ENCODE peak calls at places on chromosomes 13 and 19, in four cellular contexts. One of them, this sample, is unnamed.

GRCh38 chr13:110421696-110422395 is 114.8 kb downstream of the COL4A2 start:
- DNase-seq in NCI-H748 treated with DMSO at 0.1 percent for 48 hours: no peak
- DNase-seq in activated CD4-positive, alpha-beta T cell treated with anti-CD3 and anti-CD28 coated beads for 1 hour: no peak
- DNase-seq in stimulated activated naive B cell treated with anti-CD40 and anti-IgM and Interleukin-4, amounts not matched to agents 10 μg/mL and 1 μg/mL and 100 μg/mL, for 72 hours: no peak
- DNase-seq in this sample: no peak

GRCh38 chr19:47506459-47506858 is 8.4 kb downstream of the NAPA start:
- DNase-seq in activated CD4-positive, alpha-beta T cell treated with anti-CD3 and anti-CD28 coated beads for 1 hour: no peak
- DNase-seq in NCI-H748 treated with DMSO at 0.1 percent for 48 hours: no peak
- DNase-seq in stimulated activated naive B cell treated with anti-CD40 and anti-IgM and Interleukin-4, amounts not matched to agents 10 μg/mL and 1 μg/mL and 100 μg/mL, for 72 hours: no peak
- DNase-seq in this sample: no peak

GRCh38 chr19:46383171-46383815 is 30.1 kb downstream of the CCDC8 start:
- DNase-seq in stimulated activated naive B cell treated with anti-CD40 and anti-IgM and Interleukin-4, amounts not matched to agents 10 μg/mL and 1 μg/mL and 100 μg/mL, for 72 hours: no peak
- DNase-seq in activated CD4-positive, alpha-beta T cell treated with anti-CD3 and anti-CD28 coated beads for 1 hour: no peak
- DNase-seq in NCI-H748 treated with DMSO at 0.1 percent for 48 hours: no peak
- DNase-seq in this sample: no peak

GRCh38 chr19:17950310-17951150 is 16.4 kb upstream of the KCNN1 start:
- DNase-seq in NCI-H748 treated with DMSO at 0.1 percent for 48 hours: no peak
- DNase-seq in activated CD4-positive, alpha-beta T cell treated with anti-CD3 and anti-CD28 coated beads for 1 hour: no peak
- DNase-seq in stimulated activated naive B cell treated with anti-CD40 and anti-IgM and Interleukin-4, amounts not matched to agents 10 μg/mL and 1 μg/mL and 100 μg/mL, for 72 hours: no peak
- DNase-seq in this sample: no peak

GRCh38 chr13:44459674-44460073 is 86.0 kb downstream of the SERP2 start:
- DNase-seq in NCI-H748 treated with DMSO at 0.1 percent for 48 hours: no peak
- DNase-seq in activated CD4-positive, alpha-beta T cell treated with anti-CD3 and anti-CD28 coated beads for 1 hour: no peak
- DNase-seq in stimulated activated naive B cell treated with anti-CD40 and anti-IgM and Interleukin-4, amounts not matched to agents 10 μg/mL and 1 μg/mL and 100 μg/mL, for 72 hours: no peak
- DNase-seq in this sample: no peak

GRCh38 chr13:25973085-25973484 is 78.7 kb downstream of the SHISA2 start:
- DNase-seq in activated CD4-positive, alpha-beta T cell treated with anti-CD3 and anti-CD28 coated beads for 1 hour: no peak
- DNase-seq in stimulated activated naive B cell treated with anti-CD40 and anti-IgM and Interleukin-4, amounts not matched to agents 10 μg/mL and 1 μg/mL and 100 μg/mL, for 72 hours: no peak
- DNase-seq in NCI-H748 treated with DMSO at 0.1 percent for 48 hours: peak
- DNase-seq in this sample: no peak

GRCh38 chr13:91079190-91079589 is 268.3 kb upstream of the MIR17HG start:
- DNase-seq in activated CD4-positive, alpha-beta T cell treated with anti-CD3 and anti-CD28 coated beads for 1 hour: no peak
- DNase-seq in NCI-H748 treated with DMSO at 0.1 percent for 48 hours: no peak
- DNase-seq in stimulated activated naive B cell treated with anti-CD40 and anti-IgM and Interleukin-4, amounts not matched to agents 10 μg/mL and 1 μg/mL and 100 μg/mL, for 72 hours: no peak
- DNase-seq in this sample: no peak

GRCh38 chr13:50450279-50450678 is 393.2 kb downstream of the DLEU7 start:
- DNase-seq in activated CD4-positive, alpha-beta T cell treated with anti-CD3 and anti-CD28 coated beads for 1 hour: no peak
- DNase-seq in stimulated activated naive B cell treated with anti-CD40 and anti-IgM and Interleukin-4, amounts not matched to agents 10 μg/mL and 1 μg/mL and 100 μg/mL, for 72 hours: no peak
- DNase-seq in NCI-H748 treated with DMSO at 0.1 percent for 48 hours: no peak
- DNase-seq in this sample: no peak

GRCh38 chr19:44315883-44316282 is 11.1 kb upstream of the ZNF235 start:
- DNase-seq in NCI-H748 treated with DMSO at 0.1 percent for 48 hours: no peak
- DNase-seq in stimulated activated naive B cell treated with anti-CD40 and anti-IgM and Interleukin-4, amounts not matched to agents 10 μg/mL and 1 μg/mL and 100 μg/mL, for 72 hours: no peak
- DNase-seq in activated CD4-positive, alpha-beta T cell treated with anti-CD3 and anti-CD28 coated beads for 1 hour: no peak
- DNase-seq in this sample: no peak

This sample was measured in GM12878.